ENCODE peak calls at places on chromosomes 2 and 18, in ten cellular contexts. One of them, this sample, is unnamed. For H3K27me3, the result is how much of the 10 kb centered on the place peaks cover.

GRCh38 chr2:27320958-27321543 is 1.8 kb downstream of the MPV17 start:
- DNase-seq in GM12878: no peak
- DNase-seq in PC-3: peak
- DNase-seq in BJ: peak
- DNase-seq in body of pancreas: peak
- DNase-seq in cardiac muscle cell: peak
- DNase-seq in uterus: peak
- DNase-seq in hepatocyte: peak
- DNase-seq in astrocyte: peak
- DNase-seq in kidney epithelial cell: peak
- DNase-seq in this sample: no peak

GRCh38 chr18:9535430-9535972 is 60.2 kb downstream of the RALBP1 start:
- DNase-seq in GM12878: no peak
- DNase-seq in PC-3: peak
- DNase-seq in BJ: peak
- DNase-seq in body of pancreas: no peak
- DNase-seq in cardiac muscle cell: peak
- DNase-seq in uterus: peak
- DNase-seq in hepatocyte: peak
- DNase-seq in astrocyte: peak
- DNase-seq in kidney epithelial cell: no peak
- DNase-seq in this sample: no peak

GRCh38 chr18:58263733-58264469 is 219.9 kb downstream of the NEDD4L start:
- DNase-seq in GM12878: no peak
- DNase-seq in PC-3: peak
- DNase-seq in BJ: no peak
- DNase-seq in body of pancreas: no peak
- DNase-seq in cardiac muscle cell: no peak
- DNase-seq in uterus: no peak
- DNase-seq in hepatocyte: no peak
- DNase-seq in astrocyte: peak
- DNase-seq in kidney epithelial cell: no peak
- DNase-seq in this sample: no peak

GRCh38 chr2:131120815-131121317 is 15.7 kb downstream of the PLEKHB2 start:
- DNase-seq in GM12878: no peak
- DNase-seq in PC-3: peak
- DNase-seq in BJ: no peak
- DNase-seq in body of pancreas: no peak
- DNase-seq in cardiac muscle cell: no peak
- DNase-seq in uterus: no peak
- DNase-seq in hepatocyte: peak
- DNase-seq in astrocyte: no peak
- DNase-seq in kidney epithelial cell: no peak
- DNase-seq in this sample: no peak

GRCh38 chr18:76275913-76276312 is 219.1 kb downstream of the ZNF516 start:
- DNase-seq in GM12878: no peak
- DNase-seq in PC-3: no peak
- DNase-seq in BJ: no peak
- DNase-seq in body of pancreas: no peak
- DNase-seq in cardiac muscle cell: no peak
- DNase-seq in uterus: no peak
- DNase-seq in hepatocyte: no peak
- DNase-seq in astrocyte: no peak
- DNase-seq in kidney epithelial cell: no peak
- DNase-seq in this sample: no peak

GRCh38 chr2:191038741-191039140 is 24.8 kb upstream of the STAT1 start:
- DNase-seq in GM12878: no peak
- DNase-seq in PC-3: no peak
- DNase-seq in BJ: no peak
- DNase-seq in body of pancreas: no peak
- DNase-seq in cardiac muscle cell: peak
- DNase-seq in uterus: no peak
- DNase-seq in hepatocyte: no peak
- DNase-seq in astrocyte: no peak
- DNase-seq in kidney epithelial cell: no peak
- DNase-seq in this sample: no peak

GRCh38 chr2:236568068-236568921 is 1.3 kb upstream of the ACKR3 start:
- DNase-seq in GM12878: no peak
- DNase-seq in PC-3: no peak
- DNase-seq in BJ: no peak
- DNase-seq in body of pancreas: peak
- DNase-seq in cardiac muscle cell: peak
- DNase-seq in uterus: peak
- DNase-seq in hepatocyte: peak
- DNase-seq in astrocyte: no peak
- DNase-seq in kidney epithelial cell: no peak
- DNase-seq in this sample: peak

GRCh38 chr2:106580241-106580640 is 93.1 kb downstream of the CD8B2 start:
- DNase-seq in GM12878: no peak
- DNase-seq in PC-3: no peak
- DNase-seq in BJ: no peak
- DNase-seq in body of pancreas: no peak
- DNase-seq in cardiac muscle cell: no peak
- DNase-seq in uterus: no peak
- DNase-seq in hepatocyte: no peak
- DNase-seq in astrocyte: no peak
- DNase-seq in kidney epithelial cell: no peak
- DNase-seq in this sample: no peak

GRCh38 chr18:21997207-21998143 is 171.9 kb upstream of the GATA6 start:
- DNase-seq in GM12878: peak
- DNase-seq in PC-3: peak
- DNase-seq in BJ: peak
- DNase-seq in body of pancreas: peak
- DNase-seq in cardiac muscle cell: peak
- DNase-seq in uterus: peak
- DNase-seq in hepatocyte: peak
- DNase-seq in astrocyte: peak
- DNase-seq in kidney epithelial cell: no peak
- DNase-seq in this sample: peak

DNA sequence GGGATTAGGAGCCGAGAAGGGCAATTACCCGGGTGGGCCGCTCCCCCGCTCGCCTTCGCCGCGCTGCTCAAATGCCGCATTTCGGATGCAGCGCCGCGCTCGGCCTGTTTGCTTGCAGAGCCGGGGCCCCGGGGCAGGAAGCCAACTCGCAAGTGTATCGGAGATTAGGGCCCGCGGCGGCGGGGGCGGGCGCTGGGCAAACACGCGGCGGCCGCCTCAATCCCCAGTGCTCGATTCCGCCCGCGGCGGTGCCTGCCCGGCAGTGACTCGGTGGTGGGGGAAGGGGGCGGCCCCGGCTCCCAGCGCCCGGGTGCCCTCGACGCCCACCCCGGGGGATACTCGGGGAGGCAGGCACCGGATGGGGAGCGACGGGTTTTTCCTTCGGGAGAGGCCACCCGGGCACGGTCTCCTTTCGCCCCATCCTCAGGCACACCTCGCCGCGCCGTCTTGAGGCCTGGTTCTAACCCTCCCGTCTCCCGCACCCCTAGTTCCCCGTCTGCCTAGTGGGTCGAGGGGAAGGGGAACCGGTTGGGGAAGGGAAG is 26.6 kb upstream of the NOTO start:
- DNase-seq in GM12878: no peak
- DNase-seq in PC-3: peak
- DNase-seq in BJ: no peak
- DNase-seq in body of pancreas: peak
- DNase-seq in cardiac muscle cell: peak
- DNase-seq in uterus: peak
- DNase-seq in hepatocyte: peak
- DNase-seq in astrocyte: peak
- DNase-seq in kidney epithelial cell: no peak
- DNase-seq in this sample: peak
- H3K27me3 ChIP-seq in GM12878: under half
- H3K27me3 ChIP-seq in PC-3: under half
- H3K27me3 ChIP-seq in BJ: under half
- H3K27me3 ChIP-seq in body of pancreas: under half
- H3K27me3 ChIP-seq in cardiac muscle cell: half or more
- H3K27me3 ChIP-seq in uterus: under half
- H3K27me3 ChIP-seq in hepatocyte: under half
- H3K27me3 ChIP-seq in astrocyte: under half
- H3K27me3 ChIP-seq in kidney epithelial cell: under half
- H3K27me3 ChIP-seq in this sample: under half

GRCh38 chr2:239259173-239259572 is 141.6 kb downstream of the HDAC4 start:
- DNase-seq in GM12878: no peak
- DNase-seq in PC-3: no peak
- DNase-seq in BJ: no peak
- DNase-seq in body of pancreas: no peak
- DNase-seq in cardiac muscle cell: no peak
- DNase-seq in uterus: no peak
- DNase-seq in hepatocyte: no peak
- DNase-seq in astrocyte: no peak
- DNase-seq in kidney epithelial cell: no peak
- DNase-seq in this sample: peak
- H3K4me3 ChIP-seq in GM12878: no peak
- H3K4me3 ChIP-seq in PC-3: no peak
- H3K4me3 ChIP-seq in BJ: no peak
- H3K4me3 ChIP-seq in body of pancreas: no peak
- H3K4me3 ChIP-seq in cardiac muscle cell: no peak
- H3K4me3 ChIP-seq in uterus: no peak
- H3K4me3 ChIP-seq in hepatocyte: no peak
- H3K4me3 ChIP-seq in astrocyte: no peak
- H3K4me3 ChIP-seq in kidney epithelial cell: no peak
- H3K4me3 ChIP-seq in this sample: no peak

GRCh38 chr18:25039781-25040180 is 312.2 kb downstream of the ZNF521 start:
- DNase-seq in GM12878: no peak
- DNase-seq in PC-3: no peak
- DNase-seq in BJ: no peak
- DNase-seq in body of pancreas: no peak
- DNase-seq in cardiac muscle cell: no peak
- DNase-seq in uterus: no peak
- DNase-seq in hepatocyte: no peak
- DNase-seq in astrocyte: no peak
- DNase-seq in kidney epithelial cell: no peak
- DNase-seq in this sample: no peak

GRCh38 chr18:25043104-25043503 is 308.9 kb downstream of the ZNF521 start:
- DNase-seq in GM12878: no peak
- DNase-seq in PC-3: no peak
- DNase-seq in BJ: no peak
- DNase-seq in body of pancreas: no peak
- DNase-seq in cardiac muscle cell: no peak
- DNase-seq in uterus: no peak
- DNase-seq in hepatocyte: no peak
- DNase-seq in astrocyte: no peak
- DNase-seq in kidney epithelial cell: no peak
- DNase-seq in this sample: no peak

GRCh38 chr18:25038261-25038660 is 313.7 kb downstream of the ZNF521 start:
- DNase-seq in GM12878: no peak
- DNase-seq in PC-3: no peak
- DNase-seq in BJ: no peak
- DNase-seq in body of pancreas: no peak
- DNase-seq in cardiac muscle cell: no peak
- DNase-seq in uterus: no peak
- DNase-seq in hepatocyte: no peak
- DNase-seq in astrocyte: no peak
- DNase-seq in kidney epithelial cell: no peak
- DNase-seq in this sample: no peak

GRCh38 chr18:25044694-25045093 is 307.3 kb downstream of the ZNF521 start:
- DNase-seq in GM12878: no peak
- DNase-seq in PC-3: no peak
- DNase-seq in BJ: no peak
- DNase-seq in body of pancreas: no peak
- DNase-seq in cardiac muscle cell: no peak
- DNase-seq in uterus: no peak
- DNase-seq in hepatocyte: no peak
- DNase-seq in astrocyte: no peak
- DNase-seq in kidney epithelial cell: no peak
- DNase-seq in this sample: no peak

DNA sequence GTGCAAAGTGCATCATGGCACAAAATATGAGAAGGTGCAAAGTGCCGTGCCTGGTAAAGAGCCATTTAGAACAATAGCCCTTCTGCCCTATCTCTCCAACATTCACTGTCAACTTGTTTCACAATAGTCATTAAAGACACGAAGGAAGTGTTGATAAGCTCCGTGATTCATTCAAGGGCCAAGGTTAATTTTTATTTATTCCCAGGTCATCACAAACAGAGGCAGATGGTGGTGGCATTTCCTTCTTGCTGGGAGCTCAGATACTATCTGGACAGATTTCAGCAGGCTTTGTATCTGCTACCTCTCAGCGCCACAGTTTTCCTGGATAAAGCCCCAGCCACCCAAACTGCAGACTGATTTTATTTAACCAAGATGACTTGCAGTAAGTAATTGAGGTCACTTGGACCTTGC is 309.3 kb downstream of the ZNF521 start:
- DNase-seq in GM12878: no peak
- DNase-seq in PC-3: no peak
- DNase-seq in BJ: no peak
- DNase-seq in body of pancreas: no peak
- DNase-seq in cardiac muscle cell: peak
- DNase-seq in uterus: no peak
- DNase-seq in hepatocyte: peak
- DNase-seq in astrocyte: no peak
- DNase-seq in kidney epithelial cell: no peak
- DNase-seq in this sample: no peak
- H3K27me3 ChIP-seq in GM12878: under half
- H3K27me3 ChIP-seq in PC-3: half or more
- H3K27me3 ChIP-seq in BJ: under half
- H3K27me3 ChIP-seq in body of pancreas: under half
- H3K27me3 ChIP-seq in cardiac muscle cell: under half
- H3K27me3 ChIP-seq in uterus: under half
- H3K27me3 ChIP-seq in hepatocyte: under half
- H3K27me3 ChIP-seq in astrocyte: under half
- H3K27me3 ChIP-seq in kidney epithelial cell: under half
- H3K27me3 ChIP-seq in this sample: under half

GRCh38 chr2:223054193-223054781 is 2.3 kb downstream of the KCNE4 start:
- DNase-seq in GM12878: no peak
- DNase-seq in PC-3: no peak
- DNase-seq in BJ: peak
- DNase-seq in body of pancreas: peak
- DNase-seq in cardiac muscle cell: peak
- DNase-seq in uterus: peak
- DNase-seq in hepatocyte: peak
- DNase-seq in astrocyte: peak
- DNase-seq in kidney epithelial cell: no peak
- DNase-seq in this sample: no peak

GRCh38 chr2:223056656-223057418 is 4.8 kb downstream of the KCNE4 start:
- DNase-seq in GM12878: no peak
- DNase-seq in PC-3: no peak
- DNase-seq in BJ: no peak
- DNase-seq in body of pancreas: no peak
- DNase-seq in cardiac muscle cell: no peak
- DNase-seq in uterus: peak
- DNase-seq in hepatocyte: peak
- DNase-seq in astrocyte: peak
- DNase-seq in kidney epithelial cell: no peak
- DNase-seq in this sample: no peak

GRCh38 chr2:223053431-223054192 is 1.6 kb downstream of the KCNE4 start:
- DNase-seq in GM12878: no peak
- DNase-seq in PC-3: no peak
- DNase-seq in BJ: no peak
- DNase-seq in body of pancreas: peak
- DNase-seq in cardiac muscle cell: no peak
- DNase-seq in uterus: peak
- DNase-seq in hepatocyte: no peak
- DNase-seq in astrocyte: no peak
- DNase-seq in kidney epithelial cell: no peak
- DNase-seq in this sample: no peak

GRCh38 chr2:223055836-223056235 is 3.8 kb downstream of the KCNE4 start:
- DNase-seq in GM12878: no peak
- DNase-seq in PC-3: no peak
- DNase-seq in BJ: no peak
- DNase-seq in body of pancreas: peak
- DNase-seq in cardiac muscle cell: peak
- DNase-seq in uterus: peak
- DNase-seq in hepatocyte: peak
- DNase-seq in astrocyte: peak
- DNase-seq in kidney epithelial cell: no peak
- DNase-seq in this sample: no peak

GRCh38 chr2:223055140-223055539 is 3.1 kb downstream of the KCNE4 start:
- DNase-seq in GM12878: no peak
- DNase-seq in PC-3: no peak
- DNase-seq in BJ: no peak
- DNase-seq in body of pancreas: peak
- DNase-seq in cardiac muscle cell: peak
- DNase-seq in uterus: no peak
- DNase-seq in hepatocyte: peak
- DNase-seq in astrocyte: peak
- DNase-seq in kidney epithelial cell: no peak
- DNase-seq in this sample: no peak
- H3K4me3 ChIP-seq in GM12878: no peak
- H3K4me3 ChIP-seq in PC-3: no peak
- H3K4me3 ChIP-seq in BJ: no peak
- H3K4me3 ChIP-seq in body of pancreas: no peak
- H3K4me3 ChIP-seq in cardiac muscle cell: no peak
- H3K4me3 ChIP-seq in uterus: peak
- H3K4me3 ChIP-seq in hepatocyte: no peak
- H3K4me3 ChIP-seq in astrocyte: no peak
- H3K4me3 ChIP-seq in kidney epithelial cell: no peak
- H3K4me3 ChIP-seq in this sample: no peak